ENCODE peak calls at places on chromosome 14, in five cellular contexts. O is GM12878, N is choroid plexus epithelial cell, T is bronchial epithelial cell, V is astrocyte of the spinal cord. Q is an unnamed sample.

GRCh38 chr14:85439696-85440328 is 90.1 kb upstream of the FLRT2 start:
- DNase-seq in V (peak; percentile 44), O (no peak), N (peak; percentile 59), T (peak; percentile 94), Q (no peak)

GRCh38 chr14:68364823-68365222 is 428.0 kb downstream of the ZFP36L1 start:
- DNase-seq in O (no peak), N (peak; percentile 25), V (no peak), T (peak; percentile 34), Q (no peak)

GRCh38 chr14:21539154-21539940 is 13.2 kb upstream of the SALL2 start:
- DNase-seq in V (no peak), O (no peak), T (no peak), N (no peak), Q (no peak)

GRCh38 chr14:52538648-52539047 is 13.7 kb downstream of the TXNDC16 start:
- DNase-seq in T (no peak), V (no peak), N (no peak), O (no peak), Q (no peak)

GRCh38 chr14:50363734-50364113 is 33.0 kb downstream of the CDKL1 start:
- DNase-seq in O (peak; percentile 81), V (no peak), T (no peak), N (peak; percentile 36), Q (peak; percentile 90)

GRCh38 chr14:95620659-95621059 is 65.6 kb upstream of the TCL1B start:
- DNase-seq in O (no peak), N (no peak), T (no peak), V (no peak), Q (no peak)

GRCh38 chr14:48703728-48704467 is 882.3 kb downstream of the RPS29 start:
- DNase-seq in N (peak; percentile 0), V (no peak), T (no peak), O (no peak), Q (no peak)

GRCh38 chr14:33679025-33679424 is 271.8 kb downstream of the EGLN3 start:
- DNase-seq in T (no peak), N (no peak), O (no peak), V (no peak), Q (no peak)

GRCh38 chr14:102878174-102878969 is 44.1 kb upstream of the AMN start:
- DNase-seq in T (no peak), N (no peak), V (no peak), O (no peak), Q (no peak)

GRCh38 chr14:100709252-100709955 is 17.3 kb upstream of the DLK1 start:
- DNase-seq in O (no peak), N (peak; percentile 36), T (no peak), V (peak; percentile 33), Q (no peak)
- TF ChIP-seq CTCF in O (peak; percentile 25), N (peak; percentile 40), T (peak; percentile 59), V (peak; percentile 72), Q (no peak)

DNA sequence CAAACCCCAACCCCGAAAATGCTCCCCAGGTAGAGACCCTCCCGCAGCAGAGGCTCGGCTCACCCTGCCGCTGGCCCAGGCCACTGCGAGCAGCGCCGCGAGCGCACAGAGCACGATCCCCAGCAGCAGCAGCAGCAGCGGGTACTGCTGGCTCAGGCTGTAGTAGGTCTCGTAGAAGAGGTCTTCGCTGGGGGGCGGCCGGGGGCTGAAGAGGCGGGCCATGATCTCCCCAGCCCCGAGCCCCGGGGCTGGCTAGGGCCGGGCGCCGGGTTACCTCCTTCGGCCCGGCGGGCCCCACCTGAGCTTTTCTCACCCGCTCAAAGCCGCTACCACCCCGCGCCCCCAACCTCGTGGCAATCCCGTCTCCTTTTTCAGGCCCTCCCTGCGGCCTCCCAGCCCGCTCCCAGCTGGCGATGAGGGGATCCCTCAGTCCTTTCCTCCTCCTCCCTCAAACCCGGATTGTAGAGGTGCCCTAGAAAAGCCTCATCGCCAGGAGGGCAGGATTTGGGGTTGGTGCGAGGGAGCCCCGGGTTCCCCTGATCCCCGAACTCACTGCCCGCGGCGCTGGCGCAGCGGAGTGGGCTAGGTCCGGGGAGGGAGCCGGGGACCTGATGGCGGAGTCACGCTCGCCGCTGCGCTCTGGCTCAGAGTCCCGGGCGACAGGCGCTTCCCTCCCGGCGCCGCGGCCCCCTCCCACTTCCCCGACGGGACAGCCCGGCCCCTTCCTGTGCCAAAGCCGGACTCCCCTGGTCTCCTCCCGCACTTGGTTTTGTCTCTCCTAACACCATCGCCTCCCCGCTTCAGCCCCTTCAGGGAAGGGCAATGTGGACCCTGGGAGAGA is at the start of gene ADCY4:
- DNase-seq in N (no peak), V (no peak), O (no peak), T (no peak), Q (no peak)
- H3K4me3 ChIP-seq in N (peak within 1 kb of the TSS; percentile 22), V (peak within 1 kb of the TSS; percentile 17), O (peak within 1 kb of the TSS; percentile 59), T (peak within 1 kb of the TSS; percentile 37), Q (peak within 1 kb of the TSS; percentile 25)

GRCh38 chr14:35877276-35877675 is 51.1 kb downstream of the BRMS1L start:
- DNase-seq in N (peak; percentile 65), V (no peak), O (no peak), T (peak; percentile 78), Q (no peak)

GRCh38 chr14:35879141-35879648 is 53.1 kb downstream of the BRMS1L start:
- DNase-seq in N (peak; percentile 71), V (no peak), T (peak; percentile 54), O (no peak), Q (no peak)

GRCh38 chr14:35878272-35879140 is 52.4 kb downstream of the BRMS1L start:
- DNase-seq in V (peak; percentile 90), T (peak; percentile 83), N (peak; percentile 96), O (no peak), Q (no peak)

GRCh38 chr14:35881280-35881679 is 55.1 kb downstream of the BRMS1L start:
- DNase-seq in V (no peak), N (no peak), T (no peak), O (no peak), Q (no peak)

GRCh38 chr14:35879654-35880249 is 53.6 kb downstream of the BRMS1L start:
- DNase-seq in T (peak; percentile 40), V (peak; percentile 31), O (no peak), N (peak; percentile 63), Q (peak; percentile 29)
- TF ChIP-seq CTCF in T (peak; percentile 26), V (peak; percentile 38), O (peak; percentile 61), N (peak; percentile 57), Q (peak; percentile 40)

GRCh38 chr14:105865904-105866840 is 339.8 kb downstream of the TMEM121 start:
- DNase-seq in T (no peak), N (no peak), O (no peak), V (no peak), Q (no peak)

GRCh38 chr14:105866841-105867321 is 340.5 kb downstream of the TMEM121 start:
- DNase-seq in V (no peak), T (no peak), N (no peak), O (no peak), Q (no peak)

GRCh38 chr14:105864651-105865265 is 338.4 kb downstream of the TMEM121 start:
- DNase-seq in O (no peak), T (no peak), N (no peak), V (no peak), Q (no peak)

GRCh38 chr14:105865266-105865903 is 339.0 kb downstream of the TMEM121 start:
- DNase-seq in V (no peak), T (no peak), N (no peak), O (no peak), Q (no peak)

GRCh38 chr14:105867961-105868599 is 341.7 kb downstream of the TMEM121 start:
- DNase-seq in O (no peak), V (no peak), T (no peak), N (no peak), Q (no peak)
- H3K4me3 ChIP-seq in O (no peak overlapping the region), V (no peak overlapping the region), T (no peak overlapping the region), N (no peak overlapping the region), Q (no peak overlapping the region)

DNA sequence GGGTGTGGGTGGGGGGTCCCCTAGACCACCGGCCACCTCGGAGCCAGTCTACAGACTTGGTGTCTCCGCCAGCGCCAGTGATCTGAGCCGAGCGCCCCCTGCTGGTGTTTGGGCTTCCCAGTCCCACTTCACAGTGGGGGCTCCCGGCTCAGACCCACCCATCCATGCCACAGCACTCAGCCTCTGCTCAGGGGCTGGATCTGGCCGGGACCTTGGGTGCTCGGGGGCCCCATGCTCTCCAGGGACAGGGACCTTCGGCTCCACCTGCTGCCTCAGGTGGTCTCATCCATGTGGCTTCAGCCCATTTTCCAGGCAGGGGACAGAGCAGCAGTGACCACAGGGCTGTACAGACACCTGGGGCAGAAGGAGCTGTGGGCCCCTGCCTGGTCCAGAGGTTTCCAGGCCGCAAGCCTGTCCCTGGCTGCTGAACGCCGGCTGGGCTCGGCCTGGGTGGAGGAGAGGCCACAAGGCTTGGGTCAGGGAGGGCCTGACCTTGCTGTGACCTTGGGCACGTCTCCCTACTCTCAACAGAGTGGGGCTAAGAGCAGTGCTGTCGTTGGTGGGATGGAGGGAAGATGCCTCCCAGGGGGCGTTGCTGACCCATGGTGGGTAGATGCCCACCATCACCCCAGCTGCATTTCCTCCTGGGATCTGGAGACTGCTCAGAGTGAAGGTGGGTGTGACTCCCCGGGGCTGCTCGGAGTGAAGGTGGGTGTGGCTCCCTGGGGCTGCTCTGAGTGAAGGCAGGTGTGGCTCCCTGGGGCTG is 86.3 kb downstream of the KIF26A start:
- DNase-seq in N (peak; percentile 13), T (no peak), O (no peak), V (no peak), Q (peak; percentile 10)
- TF ChIP-seq CTCF in N (peak; percentile 56), T (no peak), O (peak; percentile 33), V (peak; percentile 19), Q (peak; percentile 35)

Q was measured in GM12865.